ENCODE peak calls at places on chromosomes 12 and 14, in seven cellular contexts. C is transverse colon, Y is thyroid gland, R is HepG2, M is astrocyte, O is uterus, I is lung. S is an unnamed sample.

GRCh38 chr12:8951744-8952143 is 2.3 kb upstream of the M6PR start:
- DNase-seq in C (no peak), Y (no peak), R (no peak), M (no peak), O (no peak), I (no peak), S (no peak)

GRCh38 chr14:102982852-102983470 is 60.5 kb downstream of the AMN start:
- DNase-seq in C (no peak), Y (no peak), R (no peak), M (no peak), O (no peak), I (no peak), S (no peak)

GRCh38 chr14:68762944-68763831 is 29.7 kb downstream of the ZFP36L1 start:
- DNase-seq in C (no peak), Y (peak), R (peak), M (peak), O (peak), I (peak), S (no peak)

GRCh38 chr14:32217301-32217700 is 14.2 kb upstream of the RNU6-8 start:
- DNase-seq in C (no peak), Y (no peak), R (no peak), M (no peak), O (no peak), I (no peak), S (no peak)

GRCh38 chr12:21330682-21331253 is 3.9 kb downstream of the SLCO1A2 start:
- DNase-seq in C (no peak), Y (no peak), R (no peak), M (peak), O (no peak), I (no peak), S (no peak)

GRCh38 chr12:62724947-62725447 is 210.0 kb downstream of the PPM1H start:
- DNase-seq in C (peak), Y (peak), R (peak), M (peak), O (peak), I (peak), S (no peak)

GRCh38 chr14:90274808-90275454 is 18.6 kb downstream of the PSMC1 start:
- DNase-seq in C (no peak), Y (no peak), R (no peak), M (peak), O (no peak), I (no peak), S (no peak)

GRCh38 chr14:55356913-55357312 is 54.7 kb downstream of the ATG14 start:
- DNase-seq in C (no peak), Y (no peak), R (peak), M (no peak), O (no peak), I (no peak), S (no peak)

GRCh38 chr14:70771781-70772212 is 37.5 kb downstream of the MAP3K9 start:
- DNase-seq in C (no peak), Y (no peak), R (no peak), M (peak), O (no peak), I (no peak), S (no peak)

GRCh38 chr14:40476005-40476404 is 1043.8 kb upstream of the FBXO33 start:
- DNase-seq in C (no peak), Y (no peak), R (no peak), M (no peak), O (no peak), I (no peak), S (no peak)

GRCh38 chr12:113769322-113769721 is 196.8 kb downstream of the RBM19 start:
- DNase-seq in C (no peak), Y (no peak), R (no peak), M (no peak), O (no peak), I (no peak), S (no peak)

GRCh38 chr14:32329146-32329545 is at the start of gene AKAP6:
- DNase-seq in C (no peak), Y (no peak), R (no peak), M (no peak), O (no peak), I (no peak), S (peak)

GRCh38 chr14:67919259-67919658 is 99.7 kb downstream of the RAD51B start:
- DNase-seq in C (no peak), Y (no peak), R (no peak), M (peak), O (no peak), I (no peak), S (no peak)

GRCh38 chr12:32070370-32070769 is 36.3 kb upstream of the BICD1 start:
- DNase-seq in C (no peak), Y (no peak), R (no peak), M (no peak), O (no peak), I (no peak), S (no peak)
- H3K27ac ChIP-seq in C (no peak), Y (no peak), R (no peak), M (no peak), O (no peak), I (no peak), S (no peak)

DNA sequence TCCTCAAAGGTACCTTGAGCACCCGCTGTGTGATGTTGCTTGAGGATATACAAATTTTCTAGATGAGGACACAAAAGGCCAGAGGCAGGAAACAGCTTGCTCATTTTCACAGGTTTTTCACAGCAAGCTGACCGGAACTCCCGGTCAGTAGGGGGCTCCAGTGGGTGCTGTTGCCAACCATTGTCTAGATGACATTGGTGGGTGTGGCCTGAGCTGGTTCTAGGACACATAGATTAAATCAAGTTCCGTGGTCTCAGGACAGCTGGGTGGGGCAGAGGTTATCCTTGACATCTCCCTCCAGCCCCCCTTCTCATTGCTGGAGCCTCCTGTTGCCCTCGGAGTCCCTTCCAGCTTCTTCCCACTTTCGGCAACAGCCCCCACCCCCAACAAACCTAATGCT is 153.6 kb upstream of the FKBP4 start:
- DNase-seq in C (peak), Y (peak), R (no peak), M (peak), O (no peak), I (no peak), S (no peak)
- TF ChIP-seq CTCF in C (no peak), Y (no peak), R (peak), M (peak), O (no peak), I (no peak), S (no peak)

GRCh38 chr12:11832100-11832499 is 182.6 kb downstream of the ETV6 start:
- DNase-seq in C (no peak), Y (no peak), R (peak), M (no peak), O (no peak), I (no peak), S (no peak)
- H3K27ac ChIP-seq in C (peak), Y (no peak), R (no peak), M (no peak), O (no peak), I (no peak), S (no peak)

DNA sequence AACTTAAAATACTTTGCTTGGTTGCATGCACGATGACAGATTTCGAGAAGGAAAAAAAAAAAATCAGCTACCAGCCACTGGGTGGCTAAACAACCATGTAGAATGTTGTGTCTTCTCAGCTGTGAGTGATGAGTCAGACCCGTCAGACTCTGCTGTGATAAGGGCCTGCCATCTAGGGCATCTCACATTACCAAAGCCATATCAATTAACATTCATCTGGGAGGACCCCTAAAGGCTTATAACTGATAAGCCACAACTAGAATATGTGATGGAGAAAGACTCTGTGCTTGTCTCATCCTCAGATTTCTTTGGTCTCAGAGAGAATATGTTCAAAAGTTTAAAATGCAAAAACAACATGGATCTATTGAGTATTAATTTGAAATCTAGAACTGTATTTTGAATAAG is 111.5 kb downstream of the PAX9 start:
- DNase-seq in C (no peak), Y (no peak), R (peak), M (peak), O (no peak), I (no peak), S (no peak)
- TF ChIP-seq CTCF in C (no peak), Y (no peak), R (no peak), M (peak), O (no peak), I (no peak), S (peak)

GRCh38 chr14:24083462-24083861 is 10.6 kb upstream of the PCK2 start:
- DNase-seq in C (no peak), Y (no peak), R (no peak), M (no peak), O (no peak), I (no peak), S (no peak)
- H3K27ac ChIP-seq in C (no peak), Y (no peak), R (no peak), M (no peak), O (no peak), I (no peak), S (no peak)

GRCh38 chr14:99752486-99753121 is 40.6 kb upstream of the EML1 start:
- DNase-seq in C (no peak), Y (no peak), R (no peak), M (peak), O (no peak), I (no peak), S (no peak)

GRCh38 chr14:99754141-99755067 is 38.8 kb upstream of the EML1 start:
- DNase-seq in C (no peak), Y (no peak), R (no peak), M (peak), O (no peak), I (no peak), S (no peak)

GRCh38 chr14:99755068-99755405 is 38.2 kb upstream of the EML1 start:
- DNase-seq in C (no peak), Y (no peak), R (no peak), M (no peak), O (no peak), I (no peak), S (no peak)

GRCh38 chr14:99751539-99752485 is 41.4 kb upstream of the EML1 start:
- DNase-seq in C (no peak), Y (no peak), R (no peak), M (peak), O (no peak), I (no peak), S (no peak)

GRCh38 chr14:99753225-99754140 is 39.7 kb upstream of the EML1 start:
- DNase-seq in C (no peak), Y (no peak), R (no peak), M (no peak), O (no peak), I (no peak), S (no peak)
- TF ChIP-seq CTCF in C (no peak), Y (no peak), R (no peak), M (no peak), O (no peak), I (no peak), S (no peak)

DNA sequence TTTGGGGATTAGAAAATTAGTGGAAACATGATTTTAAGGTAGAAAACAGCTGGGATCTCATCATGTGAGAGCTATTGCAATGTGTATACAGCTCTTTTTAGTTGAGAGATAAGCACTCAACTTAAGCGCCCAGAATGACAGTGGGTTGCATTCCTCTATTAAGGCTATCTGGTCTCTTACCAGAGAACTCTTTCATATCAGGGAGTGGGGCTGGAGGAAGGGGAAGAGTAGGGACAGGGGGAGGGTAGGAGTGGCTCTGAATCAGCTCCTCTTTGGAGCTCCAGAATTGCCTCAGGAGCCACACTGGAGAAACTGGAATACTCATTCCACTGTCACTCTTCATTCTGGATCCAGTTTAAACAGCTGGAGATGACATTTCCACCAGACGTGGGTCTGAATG is 9.2 kb upstream of the PLEKHG3 start:
- DNase-seq in C (no peak), Y (no peak), R (no peak), M (no peak), O (no peak), I (no peak), S (no peak)
- H3K27ac ChIP-seq in C (no peak), Y (no peak), R (no peak), M (no peak), O (peak), I (no peak), S (peak)